ENCODE peak calls at places on chromosomes 4 and X, in seven cellular contexts. D, V, Y, K, C, H and Z are unnamed samples. For H3K4me1, the result is how much of the 10 kb centered on the place peaks cover.

GRCh38 chrX:46686003-46686645 is 72.8 kb downstream of the SLC9A7 start:
- DNase-seq in D (peak), V (no peak), Y (peak), K (no peak), C (no peak), H (no peak), Z (peak)

GRCh38 chr4:120821986-120822385 is 100.5 kb downstream of the PRDM5 start:
- DNase-seq in D (no peak), V (no peak), Y (no peak), K (no peak), C (no peak), H (no peak), Z (no peak)

GRCh38 chrX:124211312-124211942 is 121.0 kb upstream of the TEX13D start:
- DNase-seq in D (peak), V (no peak), Y (no peak), K (no peak), C (no peak), H (no peak), Z (no peak)

GRCh38 chrX:39725928-39726619 is 371.7 kb downstream of the BCOR start:
- DNase-seq in D (no peak), V (no peak), Y (no peak), K (no peak), C (no peak), H (no peak), Z (no peak)

GRCh38 chr4:45453258-45453841 is 670.5 kb downstream of the GABRG1 start:
- DNase-seq in D (peak), V (no peak), Y (no peak), K (no peak), C (no peak), H (no peak), Z (no peak)

GRCh38 chr4:109979932-109980717 is 67.4 kb downstream of the EGF start:
- DNase-seq in D (no peak), V (no peak), Y (no peak), K (no peak), C (no peak), H (no peak), Z (no peak)

GRCh38 chrX:148854351-148854750 is 353.9 kb downstream of the AFF2 start:
- DNase-seq in D (no peak), V (no peak), Y (no peak), K (no peak), C (no peak), H (no peak), Z (no peak)

GRCh38 chr4:182144621-182145359 is 98.4 kb upstream of the TENM3 start:
- DNase-seq in D (peak), V (no peak), Y (no peak), K (no peak), C (no peak), H (no peak), Z (no peak)

GRCh38 chr4:105277702-105278101 is 131.0 kb downstream of the TET2 start:
- DNase-seq in D (no peak), V (no peak), Y (no peak), K (no peak), C (no peak), H (no peak), Z (no peak)

GRCh38 chrX:1392376-1393130 is 640 bp upstream of the SLC25A6 start:
- DNase-seq in D (peak), V (no peak), Y (peak), K (peak), C (peak), H (peak), Z (no peak)

GRCh38 chr4:4415806-4416805 is 29.2 kb downstream of the NSG1 start:
- DNase-seq in D (no peak), V (no peak), Y (no peak), K (no peak), C (no peak), H (no peak), Z (no peak)

GRCh38 chr4:139956436-139957107 is 197.4 kb downstream of the MAML3 start:
- DNase-seq in D (no peak), V (no peak), Y (no peak), K (no peak), C (no peak), H (no peak), Z (no peak)

GRCh38 chr4:87622303-87622702 is 14.0 kb downstream of the DSPP start:
- DNase-seq in D (no peak), V (no peak), Y (no peak), K (no peak), C (no peak), H (no peak), Z (no peak)

GRCh38 chr4:40953253-40954118 is 203.7 kb downstream of the NSUN7 start:
- DNase-seq in D (peak), V (peak), Y (no peak), K (no peak), C (no peak), H (no peak), Z (no peak)

GRCh38 chr4:165994706-165995105 is 121.7 kb downstream of the TLL1 start:
- DNase-seq in D (no peak), V (no peak), Y (no peak), K (no peak), C (no peak), H (no peak), Z (no peak)

GRCh38 chr4:163447481-163447880 is 26.1 kb downstream of the TKTL2 start:
- DNase-seq in D (no peak), V (no peak), Y (no peak), K (no peak), C (no peak), H (no peak), Z (no peak)

GRCh38 chr4:83128235-83128929 is 13.9 kb upstream of the PLAC8 start:
- DNase-seq in D (no peak), V (no peak), Y (no peak), K (no peak), C (no peak), H (no peak), Z (no peak)

GRCh38 chrX:111519215-111519614 is 7.8 kb downstream of the SERTM2 start:
- DNase-seq in D (peak), V (no peak), Y (no peak), K (no peak), C (no peak), H (no peak), Z (no peak)

GRCh38 chr4:168724960-168725359 is 228.1 kb downstream of the PALLD start:
- DNase-seq in D (no peak), V (no peak), Y (no peak), K (no peak), C (no peak), H (no peak), Z (no peak)

GRCh38 chr4:83862471-83862870 is 326.6 kb downstream of the GPAT3 start:
- DNase-seq in D (no peak), V (no peak), Y (no peak), K (no peak), C (no peak), H (peak), Z (no peak)

GRCh38 chr4:160238790-160239189 is 1135.9 kb downstream of the RAPGEF2 start:
- DNase-seq in D (no peak), V (no peak), Y (no peak), K (no peak), C (no peak), H (no peak), Z (no peak)

GRCh38 chrX:16012250-16012649 is 111.1 kb upstream of the GRPR start:
- DNase-seq in D (no peak), V (no peak), Y (no peak), K (no peak), C (no peak), H (no peak), Z (no peak)

GRCh38 chr4:151716324-151716723 is 44.5 kb downstream of the GATB start:
- DNase-seq in D (no peak), V (no peak), Y (no peak), K (no peak), C (no peak), H (no peak), Z (no peak)
- H3K4me1 ChIP-seq in D (under half), V (under half), Y (under half), K (under half), C (under half), H (under half), Z (under half)

GRCh38 chr4:142358656-142359055 is 487.4 kb downstream of the INPP4B start:
- DNase-seq in D (peak), V (no peak), Y (no peak), K (no peak), C (no peak), H (peak), Z (no peak)
- H3K4me1 ChIP-seq in D (under half), V (under half), Y (under half), K (under half), C (under half), H (under half), Z (half or more)

GRCh38 chrX:17608898-17609297 is 128.4 kb upstream of the SCML1 start:
- DNase-seq in D (no peak), V (no peak), Y (peak), K (peak), C (no peak), H (no peak), Z (no peak)
- H3K4me1 ChIP-seq in D (under half), V (under half), Y (under half), K (under half), C (under half), H (under half), Z (under half)

GRCh38 chr4:76610751-76611150 is 175.7 kb downstream of the SHROOM3 start:
- DNase-seq in D (no peak), V (no peak), Y (no peak), K (no peak), C (no peak), H (no peak), Z (no peak)

GRCh38 chr4:76607846-76608245 is 172.8 kb downstream of the SHROOM3 start:
- DNase-seq in D (no peak), V (no peak), Y (no peak), K (no peak), C (no peak), H (no peak), Z (no peak)

GRCh38 chr4:76614589-76614988 is 179.6 kb downstream of the SHROOM3 start:
- DNase-seq in D (no peak), V (no peak), Y (no peak), K (no peak), C (no peak), H (no peak), Z (no peak)

GRCh38 chr4:76611611-76612010 is 176.6 kb downstream of the SHROOM3 start:
- DNase-seq in D (no peak), V (no peak), Y (no peak), K (peak), C (peak), H (no peak), Z (no peak)

GRCh38 chr4:76611164-76611563 is 176.1 kb downstream of the SHROOM3 start:
- DNase-seq in D (no peak), V (no peak), Y (no peak), K (no peak), C (no peak), H (no peak), Z (no peak)
- H3K4me1 ChIP-seq in D (under half), V (under half), Y (under half), K (under half), C (under half), H (under half), Z (under half)

DNA sequence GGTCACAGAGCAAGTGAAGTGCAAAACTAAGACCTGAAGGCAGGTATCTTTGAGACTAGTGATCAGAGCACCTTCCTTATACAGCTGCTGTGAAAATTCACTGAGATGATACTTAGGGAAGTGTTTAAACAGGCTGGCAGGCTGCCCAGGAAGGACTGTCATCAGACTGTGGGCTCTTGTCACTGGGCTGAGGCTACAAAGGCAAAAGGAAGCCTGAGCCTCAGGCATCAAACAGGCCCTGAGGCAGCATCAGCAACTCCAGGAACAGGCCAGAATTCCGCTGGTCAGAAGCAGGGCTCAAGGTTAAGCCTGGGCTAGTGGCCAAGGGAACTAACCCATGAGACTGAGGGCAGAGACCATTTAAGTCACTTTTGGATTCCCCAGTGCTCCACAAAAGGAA is 12.9 kb downstream of the PJA1 start:
- DNase-seq in D (no peak), V (no peak), Y (peak), K (peak), C (no peak), H (no peak), Z (no peak)
- H3K4me1 ChIP-seq in D (under half), V (under half), Y (under half), K (under half), C (under half), H (under half), Z (under half)

GRCh38 chr4:188534297-188534696 is 395.1 kb downstream of the TRIML1 start:
- DNase-seq in D (no peak), V (no peak), Y (no peak), K (no peak), C (no peak), H (no peak), Z (no peak)
- H3K4me1 ChIP-seq in D (under half), V (under half), Y (under half), K (under half), C (under half), H (under half), Z (under half)

GRCh38 chr4:128284317-128284716 is 3.3 kb downstream of the PGRMC2 start:
- DNase-seq in D (no peak), V (no peak), Y (no peak), K (peak), C (peak), H (no peak), Z (no peak)
- H3K4me1 ChIP-seq in D (under half), V (under half), Y (under half), K (under half), C (under half), H (under half), Z (under half)

GRCh38 chr4:153521467-153521866 is 55.3 kb downstream of the TMEM131L start:
- DNase-seq in D (no peak), V (no peak), Y (no peak), K (no peak), C (no peak), H (no peak), Z (no peak)

GRCh38 chr4:153521995-153522799 is 56.0 kb downstream of the TMEM131L start:
- DNase-seq in D (no peak), V (no peak), Y (no peak), K (no peak), C (no peak), H (no peak), Z (peak)

GRCh38 chr4:153523171-153523757 is 57.1 kb downstream of the TMEM131L start:
- DNase-seq in D (no peak), V (no peak), Y (no peak), K (no peak), C (no peak), H (no peak), Z (no peak)

GRCh38 chr4:153522800-153523089 is 56.6 kb downstream of the TMEM131L start:
- DNase-seq in D (no peak), V (no peak), Y (no peak), K (no peak), C (no peak), H (no peak), Z (peak)

DNA sequence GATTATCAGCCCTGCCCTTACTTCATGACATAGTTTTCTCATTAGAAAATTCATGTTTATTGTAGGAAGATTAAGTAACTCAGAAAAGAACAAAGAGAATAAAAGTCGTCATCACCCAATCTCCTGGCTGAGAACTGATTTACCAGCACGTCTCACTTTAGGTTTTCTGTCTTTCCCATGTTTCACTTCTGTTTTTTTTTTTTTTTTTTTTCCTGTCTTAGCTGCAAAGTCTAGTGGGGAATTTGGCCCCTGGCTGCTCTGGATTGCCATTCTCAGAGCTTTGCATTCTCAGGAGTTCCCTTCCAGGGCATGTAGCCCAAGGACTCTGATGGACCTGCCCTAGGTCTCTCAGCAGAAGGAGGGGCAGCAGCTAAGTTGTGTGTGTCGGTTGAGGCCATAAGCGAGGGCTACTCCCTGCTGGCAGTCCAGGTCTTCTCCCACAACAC is 57.8 kb downstream of the TMEM131L start:
- DNase-seq in D (no peak), V (no peak), Y (no peak), K (peak), C (no peak), H (no peak), Z (no peak)
- H3K4me1 ChIP-seq in D (under half), V (under half), Y (under half), K (under half), C (under half), H (under half), Z (half or more)